ENCODE peak calls at places on chromosomes 1 and 21, in six cellular contexts. Z, G, Q, F, N and K are unnamed samples.

GRCh38 chr21:22597660-22598255 is 1599.5 kb downstream of the NCAM2 start:
- DNase-seq in Z (no peak), G (no peak), Q (no peak), F (no peak), N (no peak), K (no peak)

GRCh38 chr1:232221790-232222499 is 408.0 kb downstream of the SIPA1L2 start:
- DNase-seq in Z (no peak), G (no peak), Q (no peak), F (no peak), N (no peak), K (no peak)

GRCh38 chr1:228211091-228211870 is 3.4 kb downstream of the OBSCN start:
- DNase-seq in Z (no peak), G (no peak), Q (no peak), F (no peak), N (no peak), K (no peak)

GRCh38 chr1:55943721-55944435 is 635.5 kb downstream of the PLPP3 start:
- DNase-seq in Z (no peak), G (no peak), Q (no peak), F (no peak), N (no peak), K (no peak)

GRCh38 chr1:151165738-151166505 is at the start of the genes LYSMD1 and SCNM1:
- DNase-seq in Z (peak), G (peak), Q (peak), F (peak), N (peak), K (peak)

GRCh38 chr1:59057211-59057694 is 239.6 kb upstream of the FGGY start:
- DNase-seq in Z (peak), G (no peak), Q (peak), F (peak), N (peak), K (peak)

GRCh38 chr21:45532826-45533730 is 9.2 kb downstream of the SLC19A1 start:
- DNase-seq in Z (peak), G (no peak), Q (no peak), F (peak), N (peak), K (peak)

GRCh38 chr1:230507671-230508407 is 81.7 kb upstream of the PGBD5 start:
- DNase-seq in Z (no peak), G (no peak), Q (no peak), F (no peak), N (no peak), K (peak)

GRCh38 chr1:33468559-33468958 is 3.9 kb upstream of the ZSCAN20 start:
- DNase-seq in Z (no peak), G (no peak), Q (no peak), F (no peak), N (no peak), K (no peak)

GRCh38 chr21:42234464-42235241 is 15.7 kb downstream of the ABCG1 start:
- DNase-seq in Z (peak), G (peak), Q (peak), F (peak), N (peak), K (peak)

GRCh38 chr1:3553940-3554223 is 57.4 kb downstream of the MEGF6 start:
- DNase-seq in Z (no peak), G (no peak), Q (no peak), F (no peak), N (no peak), K (no peak)

GRCh38 chr1:168989985-168990384 is 116.5 kb upstream of the ATP1B1 start:
- DNase-seq in Z (no peak), G (no peak), Q (no peak), F (no peak), N (no peak), K (no peak)

GRCh38 chr1:215140135-215140534 is 57.6 kb downstream of the KCNK2 start:
- DNase-seq in Z (no peak), G (no peak), Q (no peak), F (no peak), N (no peak), K (no peak)
- H3K4me3 ChIP-seq in Z (no peak), G (no peak), Q (no peak), F (no peak), N (no peak), K (no peak)

DNA sequence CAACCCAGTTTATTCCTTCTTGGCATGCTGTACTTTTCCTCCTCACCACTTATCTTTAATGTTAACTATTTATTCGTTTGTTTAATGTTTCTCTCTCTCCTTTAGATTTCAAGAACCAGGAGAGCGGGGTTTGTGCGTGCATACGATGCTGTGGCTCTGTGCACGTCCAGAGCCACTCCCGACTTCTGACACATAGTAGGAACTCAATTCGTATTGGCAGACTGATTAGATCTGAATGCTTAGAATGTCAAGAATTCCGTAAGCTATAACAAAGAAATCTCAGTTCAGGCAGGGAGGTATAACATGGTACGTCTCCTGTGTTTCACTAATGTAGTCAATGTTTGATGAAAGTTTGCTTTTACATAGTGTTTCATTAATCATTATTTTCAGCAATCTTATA is 7.3 kb upstream of the GRIK1 start:
- DNase-seq in Z (no peak), G (no peak), Q (no peak), F (no peak), N (no peak), K (no peak)
- TF ChIP-seq EP300 in Z (no peak), G (no peak), Q (no peak), F (no peak), N (no peak), K (no peak)

GRCh38 chr1:91753878-91754277 is 132.1 kb downstream of the TGFBR3 start:
- DNase-seq in Z (no peak), G (no peak), Q (no peak), F (no peak), N (no peak), K (no peak)

GRCh38 chr1:91755888-91756287 is 130.1 kb downstream of the TGFBR3 start:
- DNase-seq in Z (no peak), G (no peak), Q (no peak), F (peak), N (no peak), K (no peak)

GRCh38 chr1:91757760-91758545 is 128.0 kb downstream of the TGFBR3 start:
- DNase-seq in Z (peak), G (no peak), Q (no peak), F (peak), N (no peak), K (no peak)

GRCh38 chr1:91754348-91754747 is 131.6 kb downstream of the TGFBR3 start:
- DNase-seq in Z (no peak), G (no peak), Q (no peak), F (peak), N (no peak), K (no peak)

GRCh38 chr1:91755176-91755575 is 130.8 kb downstream of the TGFBR3 start:
- DNase-seq in Z (no peak), G (no peak), Q (no peak), F (peak), N (peak), K (no peak)
- TF ChIP-seq POLR2AphosphoS5 in Z (peak), G (no peak), Q (no peak), F (peak), N (peak), K (peak)

GRCh38 chr1:211577277-211577825 is 1.6 kb downstream of the SLC30A1 start:
- DNase-seq in Z (no peak), G (no peak), Q (no peak), F (no peak), N (no peak), K (no peak)

GRCh38 chr1:211571998-211572397 is 7.0 kb downstream of the SLC30A1 start:
- DNase-seq in Z (no peak), G (no peak), Q (no peak), F (no peak), N (no peak), K (no peak)

GRCh38 chr1:211577826-211578639 is 928 bp downstream of the SLC30A1 start:
- DNase-seq in Z (peak), G (peak), Q (peak), F (peak), N (peak), K (peak)

GRCh38 chr1:211576717-211577116 is 2.2 kb downstream of the SLC30A1 start:
- DNase-seq in Z (no peak), G (no peak), Q (no peak), F (no peak), N (no peak), K (no peak)

DNA sequence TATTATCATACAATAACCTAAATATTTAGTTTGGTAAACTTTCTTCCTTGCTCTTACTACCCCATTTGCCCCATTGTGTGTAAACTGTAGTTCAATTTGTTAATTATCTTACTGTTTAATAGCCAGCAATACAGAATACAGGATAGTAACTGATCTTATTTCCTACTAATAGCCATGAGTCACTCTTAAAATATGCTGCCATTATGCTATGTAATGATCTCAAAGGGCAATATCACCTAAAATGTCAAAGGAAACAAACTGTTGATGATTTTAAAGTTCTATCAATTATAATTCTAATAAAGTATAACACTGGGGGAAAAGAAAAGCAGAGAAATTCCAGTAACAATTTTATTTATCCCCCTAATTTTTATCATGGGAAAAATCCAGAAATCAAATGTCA is 4.3 kb downstream of the SLC30A1 start:
- DNase-seq in Z (no peak), G (no peak), Q (no peak), F (no peak), N (no peak), K (no peak)
- H3K4me3 ChIP-seq in Z (no peak), G (no peak), Q (peak), F (no peak), N (no peak), K (no peak)

GRCh38 chr1:84853743-84854721 is 39.0 kb downstream of the LPAR3 start:
- DNase-seq in Z (no peak), G (no peak), Q (no peak), F (no peak), N (no peak), K (no peak)
- TF ChIP-seq EP300 in Z (no peak), G (peak), Q (no peak), F (no peak), N (no peak), K (no peak)

GRCh38 chr1:211680752-211681327 is 5.4 kb upstream of the NEK2 start:
- DNase-seq in Z (peak), G (peak), Q (peak), F (peak), N (no peak), K (peak)
- TF ChIP-seq POLR2AphosphoS5 in Z (no peak), G (no peak), Q (no peak), F (no peak), N (no peak), K (no peak)

GRCh38 chr1:31412732-31413404 is at the start of gene SERINC2:
- DNase-seq in Z (peak), G (peak), Q (no peak), F (no peak), N (no peak), K (peak)

GRCh38 chr1:31409946-31410858 is 2.8 kb upstream of the SERINC2 start:
- DNase-seq in Z (no peak), G (peak), Q (no peak), F (no peak), N (no peak), K (no peak)

GRCh38 chr1:31413405-31414005 is 492 bp downstream of the SERINC2 start:
- DNase-seq in Z (peak), G (peak), Q (no peak), F (peak), N (peak), K (peak)

GRCh38 chr1:31410871-31411270 is 2.1 kb upstream of the SERINC2 start:
- DNase-seq in Z (no peak), G (no peak), Q (no peak), F (no peak), N (no peak), K (no peak)

GRCh38 chr1:31412205-31412604 is 808 bp upstream of the SERINC2 start:
- DNase-seq in Z (no peak), G (no peak), Q (no peak), F (no peak), N (no peak), K (no peak)
- H3K4me3 ChIP-seq in Z (no peak), G (no peak), Q (no peak), F (no peak), N (no peak), K (no peak)

GRCh38 chr1:234956821-234957329 is 171.8 kb downstream of the TOMM20 start:
- DNase-seq in Z (no peak), G (peak), Q (peak), F (no peak), N (peak), K (no peak)

GRCh38 chr1:234958066-234958701 is 170.5 kb downstream of the TOMM20 start:
- DNase-seq in Z (no peak), G (no peak), Q (peak), F (no peak), N (no peak), K (no peak)

GRCh38 chr1:234958702-234959649 is 169.7 kb downstream of the TOMM20 start:
- DNase-seq in Z (no peak), G (no peak), Q (no peak), F (no peak), N (peak), K (no peak)

GRCh38 chr1:234955107-234955731 is 173.4 kb downstream of the TOMM20 start:
- DNase-seq in Z (peak), G (no peak), Q (no peak), F (peak), N (peak), K (peak)

DNA sequence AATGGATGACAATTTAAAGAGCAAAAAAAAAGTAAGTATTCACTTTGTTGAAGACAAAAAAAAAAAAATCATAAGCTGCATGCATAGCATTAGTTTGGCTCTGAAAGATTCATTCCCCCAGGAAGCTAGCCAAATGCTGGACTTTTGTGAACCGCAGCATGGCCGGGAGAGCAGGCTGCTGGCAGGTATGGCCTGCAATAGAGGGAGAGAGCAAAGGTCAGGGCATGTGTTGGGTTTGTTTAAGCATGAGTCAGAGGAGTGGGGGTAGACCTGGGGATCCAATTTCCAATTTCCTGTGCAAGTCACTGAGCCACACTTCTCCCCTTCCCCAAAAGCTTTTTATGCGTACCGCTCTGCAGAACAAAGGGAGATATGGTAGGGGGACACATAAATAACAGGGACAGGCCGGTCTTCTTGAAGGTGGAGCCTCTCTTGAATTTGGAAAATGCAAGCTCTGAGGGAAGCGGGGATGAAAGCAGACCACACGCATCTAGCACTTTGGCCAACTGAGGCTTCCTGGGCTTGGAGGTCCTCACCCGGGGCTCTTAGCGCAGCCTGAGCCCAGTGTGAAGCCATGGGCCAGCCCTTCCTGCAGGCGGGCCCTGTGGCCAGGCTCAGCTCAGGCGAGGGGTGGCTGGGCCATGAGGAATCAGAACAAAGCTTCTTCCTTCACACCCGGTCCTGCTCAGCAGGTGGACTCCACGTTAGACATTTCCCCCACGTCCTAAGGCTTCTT is 171.1 kb downstream of the TOMM20 start:
- DNase-seq in Z (peak), G (peak), Q (peak), F (no peak), N (peak), K (peak)
- TF ChIP-seq EP300 in Z (no peak), G (peak), Q (peak), F (no peak), N (no peak), K (no peak)